ENCODE peak calls at places on chromosomes 13 and 19, in six cellular contexts. A is upper lobe of right lung, D is foreskin keratinocyte, V is pancreas, L is iPS DF 6.9, H is small intestine. Y is an unnamed sample.

GRCh38 chr13:64723735-64724134 is 2506.4 kb downstream of the PCDH9 start:
- DNase-seq in A (no peak), D (peak; percentile 98), L (no peak), H (no peak), V (no peak), Y (peak; percentile 90)

GRCh38 chr13:109655206-109655600 is 131.2 kb downstream of the IRS2 start:
- DNase-seq in A (no peak), H (no peak), L (no peak), D (no peak), V (no peak), Y (no peak)

GRCh38 chr19:5934779-5935472 is 20.9 kb downstream of the CAPS start:
- DNase-seq in L (no peak), V (no peak), A (no peak), H (no peak), D (no peak), Y (no peak)

GRCh38 chr19:4967738-4968461 is 1.0 kb upstream of the KDM4B start:
- DNase-seq in L (no peak), V (no peak), A (no peak), D (no peak), H (no peak), Y (no peak)

GRCh38 chr13:76683168-76683567 is 203.0 kb downstream of the KCTD12 start:
- DNase-seq in V (no peak), H (no peak), D (no peak), L (no peak), A (no peak), Y (no peak)

GRCh38 chr13:113978741-113979481 is 5.0 kb upstream of the C13orf46 start:
- DNase-seq in V (no peak), A (peak; percentile 63), D (no peak), L (no peak), H (no peak), Y (no peak)

GRCh38 chr13:111943229-111943795 is 123.6 kb upstream of the SOX1 start:
- DNase-seq in D (no peak), H (no peak), V (no peak), A (peak; percentile 56), L (no peak), Y (no peak)

GRCh38 chr13:40480012-40480914 is 186.2 kb downstream of the FOXO1 start:
- DNase-seq in H (no peak), A (no peak), V (peak; percentile 60), D (no peak), L (no peak), Y (no peak)

GRCh38 chr19:2428027-2428690 is 773 bp upstream of the TIMM13 start:
- DNase-seq in V (peak; percentile 55), L (no peak), D (peak; percentile 11), A (peak; percentile 67), H (peak; percentile 58), Y (no peak)

GRCh38 chr19:33391631-33392249 is 18.2 kb downstream of the CEBPG start:
- DNase-seq in A (no peak), H (peak; percentile 62), L (no peak), D (no peak), V (no peak), Y (no peak)

GRCh38 chr13:42650470-42650869 is 76.5 kb downstream of the TNFSF11 start:
- DNase-seq in L (no peak), V (no peak), D (no peak), H (no peak), A (no peak), Y (no peak)

GRCh38 chr13:110107568-110108347 is 199.2 kb downstream of the COL4A1 start:
- DNase-seq in L (no peak), A (no peak), V (no peak), D (no peak), H (no peak), Y (no peak)

GRCh38 chr13:77857810-77858209 is 60.8 kb downstream of the EDNRB start:
- DNase-seq in D (no peak), H (no peak), V (no peak), L (no peak), A (no peak), Y (no peak)

GRCh38 chr13:52830946-52831345 is 17.5 kb downstream of the PCDH8 start:
- DNase-seq in A (no peak), V (no peak), H (no peak), D (peak; percentile 39), L (no peak), Y (peak; percentile 38)

GRCh38 chr13:106919093-106919492 is 351.2 kb upstream of the ARGLU1 start:
- DNase-seq in L (no peak), H (no peak), D (no peak), A (no peak), V (no peak), Y (no peak)

GRCh38 chr19:40614595-40615411 is 13.6 kb downstream of the LTBP4 start:
- DNase-seq in L (no peak), A (peak; percentile 82), D (peak; percentile 99), V (no peak), H (peak; percentile 96), Y (peak; percentile 95)

GRCh38 chr13:98962901-98963594 is 14.8 kb downstream of the DOCK9 start:
- DNase-seq in A (no peak), L (no peak), D (no peak), H (no peak), V (no peak), Y (no peak)

DNA sequence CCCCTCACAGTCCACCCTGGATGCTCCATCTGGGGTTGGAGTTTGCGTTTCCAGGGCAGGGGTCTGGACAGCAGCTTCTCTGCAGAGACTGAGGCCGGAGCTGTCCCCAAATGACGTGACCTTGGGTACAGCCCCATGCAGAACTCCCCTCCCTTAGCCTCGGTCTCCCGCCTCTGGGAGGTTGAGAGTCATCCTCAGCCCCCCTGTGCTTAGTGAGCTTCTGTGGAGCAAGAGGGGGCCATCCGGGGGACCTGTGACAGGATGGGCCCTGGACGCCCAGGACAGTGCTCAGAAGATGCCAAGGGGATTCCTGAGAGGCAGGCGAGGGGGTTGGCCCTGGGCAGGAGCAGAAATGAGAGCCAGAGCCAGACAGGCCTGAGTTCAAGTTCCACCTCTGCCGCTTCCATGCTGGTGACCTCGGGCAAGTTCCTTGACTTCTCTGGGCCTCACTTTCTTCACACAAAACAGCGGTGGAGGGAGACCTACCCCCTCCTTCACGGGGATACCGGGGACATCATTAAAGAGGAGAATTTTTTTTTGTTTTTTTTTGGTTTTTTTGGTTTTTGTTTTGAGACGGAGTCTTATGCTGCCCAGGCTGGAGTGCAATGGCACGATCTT is 20.3 kb downstream of the SMIM24 start:
- DNase-seq in D (no peak), A (no peak), H (no peak), L (no peak), V (no peak), Y (no peak)
- H3K27ac ChIP-seq in D (no peak overlapping the region), A (peak overlapping the region; percentile 80), H (peak overlapping the region; percentile 53), L (no peak overlapping the region), V (peak overlapping the region; percentile 76), Y (no peak overlapping the region)

GRCh38 chr13:43830481-43830873 is 43.7 kb upstream of the ENOX1 start:
- DNase-seq in V (no peak), H (no peak), D (peak; percentile 83), L (no peak), A (no peak), Y (peak; percentile 80)
- H3K27ac ChIP-seq in V (no peak overlapping the region), H (no peak overlapping the region), D (peak overlapping the region; percentile 79), L (no peak overlapping the region), A (no peak overlapping the region), Y (no peak overlapping the region)

GRCh38 chr19:42422576-42423461 is 4.4 kb downstream of the LIPE start:
- DNase-seq in H (peak; percentile 63), A (peak; percentile 74), L (no peak), V (peak; percentile 45), D (peak; percentile 71), Y (peak; percentile 34)

GRCh38 chr19:42421101-42421500 is 6.1 kb downstream of the LIPE start:
- DNase-seq in H (no peak), A (no peak), D (no peak), V (no peak), L (no peak), Y (no peak)

GRCh38 chr19:42420055-42420544 is 7.1 kb downstream of the LIPE start:
- DNase-seq in H (peak; percentile 75), A (peak; percentile 78), D (peak; percentile 94), L (no peak), V (peak; percentile 54), Y (peak; percentile 87)

GRCh38 chr19:42422092-42422575 is 5.1 kb downstream of the LIPE start:
- DNase-seq in D (no peak), H (no peak), A (no peak), V (no peak), L (no peak), Y (no peak)

GRCh38 chr19:42421591-42422031 is 5.6 kb downstream of the LIPE start:
- DNase-seq in A (no peak), L (no peak), D (peak; percentile 98), H (peak; percentile 58), V (peak; percentile 58), Y (peak; percentile 76)
- H3K27ac ChIP-seq in A (no peak overlapping the region), L (no peak overlapping the region), D (peak overlapping the region; percentile 99), H (peak overlapping the region; percentile 77), V (peak overlapping the region; percentile 70), Y (peak overlapping the region; percentile 63)

GRCh38 chr19:46731584-46731983 is 14.3 kb upstream of the FKRP start:
- DNase-seq in D (no peak), H (no peak), V (no peak), L (no peak), A (peak; percentile 67), Y (peak; percentile 43)
- H3K27ac ChIP-seq in D (no peak overlapping the region), H (no peak overlapping the region), V (no peak overlapping the region), L (no peak overlapping the region), A (no peak overlapping the region), Y (no peak overlapping the region)

DNA sequence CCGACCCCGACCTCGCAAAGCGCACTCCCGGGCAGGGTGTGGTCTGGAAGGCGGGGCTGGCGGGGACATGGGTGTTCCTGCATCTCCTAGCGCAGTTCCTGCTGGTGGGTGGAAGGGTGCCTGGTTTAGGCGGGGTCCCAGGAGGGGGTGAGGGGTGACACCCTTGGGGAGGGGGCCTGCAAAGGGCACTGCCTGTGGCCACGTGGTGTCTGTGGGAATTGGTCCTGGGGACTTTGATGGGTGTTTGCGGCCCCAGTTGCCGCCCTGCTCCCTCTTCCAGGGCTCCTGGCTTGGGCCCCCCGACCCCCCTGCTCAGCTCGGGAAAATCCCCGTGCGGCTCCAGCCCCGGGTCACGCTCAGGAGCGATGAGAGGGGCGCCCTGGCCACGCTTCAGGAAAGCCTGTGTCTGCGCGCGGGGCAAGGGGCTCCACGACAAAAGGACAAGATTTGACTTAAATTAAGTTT is 19.1 kb downstream of the WTIP start:
- DNase-seq in L (no peak), A (peak; percentile 57), D (no peak), V (no peak), H (no peak), Y (no peak)
- H3K27ac ChIP-seq in L (no peak overlapping the region), A (no peak overlapping the region), D (no peak overlapping the region), V (no peak overlapping the region), H (no peak overlapping the region), Y (no peak overlapping the region)

GRCh38 chr19:30154410-30154809 is 212.4 kb downstream of the URI1 start:
- DNase-seq in H (no peak), L (no peak), V (no peak), A (no peak), D (no peak), Y (no peak)

GRCh38 chr19:30153326-30154210 is 211.5 kb downstream of the URI1 start:
- DNase-seq in L (no peak), H (no peak), V (no peak), A (no peak), D (no peak), Y (no peak)

GRCh38 chr19:30150626-30151025 is 208.6 kb downstream of the URI1 start:
- DNase-seq in H (no peak), L (no peak), V (no peak), A (no peak), D (no peak), Y (no peak)

GRCh38 chr19:30151081-30151480 is 209.0 kb downstream of the URI1 start:
- DNase-seq in H (no peak), D (no peak), A (no peak), V (no peak), L (no peak), Y (no peak)

GRCh38 chr19:30152510-30153291 is 210.7 kb downstream of the URI1 start:
- DNase-seq in L (no peak), A (no peak), D (no peak), H (no peak), V (no peak), Y (no peak)
- H3K27ac ChIP-seq in L (no peak overlapping the region), A (no peak overlapping the region), D (no peak overlapping the region), H (no peak overlapping the region), V (no peak overlapping the region), Y (no peak overlapping the region)